ENCODE peak calls at places on chromosomes 7 and 10, in six cellular contexts. V is HepG2, G is GM23248, B is neural progenitor cell, X is HCT116, J is hepatocyte. Y is an unnamed sample.
A peak's percentile ranks its signal among the peaks of the same experiment; 100 is the strongest.

GRCh38 chr7:141785711-141786552 is 4.1 kb upstream of the TAS2R5 start:
- DNase-seq in J (peak; percentile 55), V (peak; percentile 42), X (peak; percentile 36), B (peak; percentile 62), G (peak; percentile 62), Y (peak; percentile 61)

GRCh38 chr10:89339860-89340259 is 12.1 kb downstream of the IFIT3 start:
- DNase-seq in J (no peak), X (no peak), G (no peak), B (no peak), V (no peak), Y (no peak)

GRCh38 chr7:142443614-142444013 is 185.8 kb upstream of the PRSS58 start:
- DNase-seq in G (no peak), J (no peak), V (no peak), X (no peak), B (no peak), Y (no peak)

GRCh38 chr10:63268139-63268797 is 135.1 kb downstream of the NRBF2 start:
- DNase-seq in V (peak; percentile 80), B (peak; percentile 57), G (peak; percentile 58), X (no peak), J (peak; percentile 41), Y (no peak)

GRCh38 chr7:12152196-12152918 is 58.7 kb upstream of the TMEM106B start:
- DNase-seq in J (peak; percentile 13), B (no peak), X (no peak), G (no peak), V (no peak), Y (no peak)

GRCh38 chr7:141533149-141533949 is 17.9 kb upstream of the AGK start:
- DNase-seq in B (peak; percentile 92), X (peak; percentile 48), J (peak; percentile 92), V (peak; percentile 47), G (peak; percentile 82), Y (peak; percentile 72)

GRCh38 chr10:124480860-124481259 is 19.2 kb downstream of the LHPP start:
- DNase-seq in X (no peak), J (no peak), G (no peak), B (no peak), V (no peak), Y (no peak)

GRCh38 chr7:29971566-29972314 is 17.9 kb downstream of the SCRN1 start:
- DNase-seq in B (no peak), G (no peak), X (no peak), J (no peak), V (no peak), Y (no peak)

GRCh38 chr7:47441796-47442744 is 139.8 kb downstream of the TNS3 start:
- DNase-seq in B (no peak), V (no peak), J (no peak), G (peak; percentile 73), X (no peak), Y (no peak)

DNA sequence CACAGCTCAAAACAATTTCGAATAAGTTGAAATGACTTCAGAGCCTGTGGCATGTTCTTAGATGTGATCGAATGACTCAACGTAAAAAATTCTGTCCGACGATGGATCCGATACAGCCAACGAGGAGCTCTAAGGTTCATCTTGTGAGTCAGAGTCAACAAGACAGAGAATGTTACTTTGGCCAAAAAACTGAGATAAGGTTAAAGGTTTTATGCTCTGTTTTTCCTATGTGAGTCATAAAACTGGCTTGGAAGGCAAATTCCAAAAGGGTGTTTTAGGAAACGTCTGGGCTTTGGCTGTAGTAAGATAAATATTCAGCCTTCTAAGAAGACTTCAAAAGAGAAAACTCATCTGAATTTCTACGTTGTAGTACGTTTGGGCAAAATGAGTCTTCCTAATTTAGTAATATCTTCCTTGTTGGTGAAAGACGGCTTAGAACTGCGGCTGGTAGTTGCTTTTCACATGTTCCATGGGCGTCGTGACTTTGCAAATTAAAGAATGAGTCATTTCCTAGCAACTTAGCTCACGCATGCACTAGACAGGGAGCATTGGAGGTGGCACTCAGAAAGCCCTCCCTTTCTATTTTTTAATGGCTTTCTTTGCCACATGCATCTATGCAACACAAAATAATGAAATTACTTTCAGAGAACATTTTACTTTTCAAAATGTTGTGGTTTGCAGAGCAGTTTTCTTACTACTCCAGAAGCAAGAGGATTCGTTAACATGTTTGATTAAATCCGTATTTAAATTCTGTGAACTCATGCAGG is 28.2 kb downstream of the PFKP start:
- DNase-seq in X (peak; percentile 97), V (peak; percentile 89), G (peak; percentile 99), J (peak; percentile 84), B (no peak), Y (no peak)
- H2AFZ ChIP-seq in X (no peak overlapping the region), V (no peak overlapping the region), G (peak overlapping the region; percentile 9), J (no peak overlapping the region), B (no peak overlapping the region), Y (no peak overlapping the region)

DNA sequence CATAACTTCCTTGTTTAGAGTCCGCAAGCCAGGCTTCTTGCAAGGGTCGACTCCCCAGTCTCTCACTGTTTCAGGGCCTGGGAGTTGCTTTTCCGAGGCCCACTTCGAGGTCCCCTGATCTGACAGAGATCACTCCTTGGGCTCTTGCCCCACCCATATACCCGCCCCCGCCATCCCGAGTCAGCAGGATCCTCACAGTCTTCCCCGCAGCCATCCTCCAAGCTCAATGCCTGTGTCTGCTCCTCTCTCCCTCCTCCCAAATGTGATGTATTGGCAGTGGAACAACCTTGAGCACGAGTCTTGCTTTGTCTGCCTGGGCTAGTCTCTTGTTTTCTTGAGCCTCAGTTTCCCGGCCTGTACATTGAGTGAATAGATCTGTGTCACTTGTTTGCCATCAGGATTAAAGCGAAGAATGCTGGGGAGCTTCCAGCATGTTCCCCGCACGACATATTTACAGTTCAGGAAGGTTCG is 2.4 kb upstream of the HMX2 start:
- DNase-seq in V (no peak), B (no peak), J (no peak), X (no peak), G (no peak), Y (no peak)
- H3K4me1 ChIP-seq in V (peaks cover 51% of the 10 kb centered on the region), B (peaks cover 38% of the 10 kb centered on the region), J (peaks cover 5% of the 10 kb centered on the region), X (peaks cover 1% of the 10 kb centered on the region), G (no peaks in the 10 kb centered on the region), Y (peaks cover 5% of the 10 kb centered on the region)

DNA sequence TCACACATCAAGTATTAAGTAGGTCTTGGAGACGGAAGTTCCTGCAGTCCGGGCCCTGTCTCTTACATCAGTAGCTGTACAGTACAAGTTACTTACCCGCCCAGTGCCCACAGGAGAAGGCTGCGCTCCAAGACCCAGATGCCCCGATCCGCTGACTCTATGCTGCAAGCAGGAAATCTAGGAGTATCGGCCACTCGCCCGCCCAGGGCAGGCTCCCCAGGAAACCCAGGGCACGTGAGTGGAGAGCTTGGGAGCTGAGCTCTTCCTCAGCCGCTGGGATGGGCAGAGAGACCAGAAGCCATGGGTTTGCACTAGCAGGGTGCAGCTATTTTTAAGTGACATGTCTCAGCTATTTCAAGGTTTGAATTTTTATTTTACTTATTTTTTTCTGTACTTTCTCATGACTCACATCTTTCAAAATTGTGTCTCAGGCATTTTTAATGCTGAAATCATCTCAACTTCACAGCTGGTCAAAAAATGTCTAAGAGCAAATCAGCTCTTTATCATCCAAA is 1.9 kb upstream of the GPER1 start:
- DNase-seq in G (peak; percentile 64), X (no peak), J (no peak), B (no peak), V (no peak), Y (peak; percentile 56)
- H3K4me3 ChIP-seq in G (no peak overlapping the region), X (no peak overlapping the region), J (no peak overlapping the region), B (no peak overlapping the region), V (no peak overlapping the region), Y (peak overlapping the region; percentile 76)

DNA sequence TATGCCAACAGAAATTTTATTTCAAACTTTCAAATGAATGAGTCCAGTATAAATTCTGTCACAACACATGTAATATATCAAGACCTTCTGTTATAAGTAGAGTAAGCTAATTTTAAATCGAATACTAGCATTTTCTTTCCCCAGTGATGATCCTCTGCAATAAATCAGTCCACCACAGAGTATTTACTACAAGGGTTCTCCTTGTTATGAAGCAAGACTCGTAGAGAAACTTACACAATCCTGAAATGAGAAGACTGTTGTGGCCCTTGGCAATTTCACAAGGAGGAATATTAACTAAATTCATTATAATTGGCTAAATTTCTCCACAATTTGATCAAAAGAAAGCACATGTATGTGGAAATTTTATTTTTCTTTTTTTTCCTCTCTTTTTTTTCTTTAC is 312.4 kb upstream of the DGKB start:
- DNase-seq in B (no peak), G (no peak), J (no peak), V (no peak), X (no peak), Y (no peak)
- H2AFZ ChIP-seq in B (no peak overlapping the region), G (no peak overlapping the region), J (no peak overlapping the region), V (no peak overlapping the region), X (no peak overlapping the region), Y (no peak overlapping the region)

GRCh38 chr10:60288291-60288690 is 101.4 kb downstream of the ANK3 start:
- DNase-seq in V (no peak), B (no peak), J (no peak), G (no peak), X (no peak), Y (no peak)

GRCh38 chr10:60293797-60294196 is 95.9 kb downstream of the ANK3 start:
- DNase-seq in G (no peak), X (no peak), V (no peak), J (no peak), B (no peak), Y (no peak)

GRCh38 chr10:60289800-60290199 is 99.9 kb downstream of the ANK3 start:
- DNase-seq in G (no peak), J (no peak), X (no peak), B (no peak), V (no peak), Y (no peak)

GRCh38 chr10:60291354-60291930 is 98.2 kb downstream of the ANK3 start:
- DNase-seq in V (no peak), X (no peak), J (no peak), G (peak; percentile 18), B (no peak), Y (no peak)

GRCh38 chr10:60290558-60290957 is 99.1 kb downstream of the ANK3 start:
- DNase-seq in X (no peak), G (no peak), V (no peak), J (no peak), B (peak; percentile 9), Y (no peak)
- H3K4me1 ChIP-seq in X (no peaks in the 10 kb centered on the region), G (no peaks in the 10 kb centered on the region), V (no peaks in the 10 kb centered on the region), J (peaks cover 6% of the 10 kb centered on the region), B (peaks cover 16% of the 10 kb centered on the region), Y (no peaks in the 10 kb centered on the region)

GRCh38 chr10:36211856-36212255 is 569.8 kb upstream of the FZD8 start:
- DNase-seq in J (no peak), V (no peak), G (no peak), B (no peak), X (no peak), Y (no peak)
- H3K4me3 ChIP-seq in J (no peak overlapping the region), V (no peak overlapping the region), G (no peak overlapping the region), B (no peak overlapping the region), X (no peak overlapping the region), Y (no peak overlapping the region)

Y was measured in OCI-LY7.